ENCODE peak calls at places on chromosomes 7 and 10, in four cellular contexts. I, B, Y and R are unnamed samples.
A peak's percentile ranks its signal among the peaks of the same experiment; 100 is the strongest.

GRCh38 chr10:2933519-2933918 is 133.8 kb upstream of the PFKP start:
- DNase-seq in Y (no peak), B (no peak), I (no peak), R (no peak)

GRCh38 chr10:8810677-8811076 is 756.2 kb downstream of the GATA3 start:
- DNase-seq in Y (no peak), B (no peak), I (no peak), R (no peak)

GRCh38 chr7:98297619-98298286 is 16.3 kb downstream of the BRI3 start:
- DNase-seq in I (no peak), B (no peak), Y (peak; percentile 7), R (no peak)

GRCh38 chr7:147984265-147984664 is 606.3 kb upstream of the C7orf33 start:
- DNase-seq in B (no peak), I (no peak), Y (no peak), R (no peak)

GRCh38 chr10:117805191-117805590 is 241.6 kb downstream of the RAB11FIP2 start:
- DNase-seq in I (no peak), B (no peak), Y (no peak), R (no peak)

GRCh38 chr7:134443396-134444070 is 15.4 kb downstream of the AKR1B1 start:
- DNase-seq in B (no peak), I (no peak), Y (no peak), R (no peak)

GRCh38 chr10:16116404-16117304 is 256.3 kb upstream of the MINDY3 start:
- DNase-seq in Y (peak; percentile 28), I (peak; percentile 14), B (peak; percentile 47), R (peak; percentile 30)

GRCh38 chr7:110973566-110973965 is 117.4 kb upstream of the LRRN3 start:
- DNase-seq in I (no peak), Y (no peak), B (no peak), R (no peak)

GRCh38 chr10:127374901-127375300 is 174.2 kb upstream of the NPS start:
- DNase-seq in I (no peak), Y (no peak), B (no peak), R (no peak)

GRCh38 chr10:80464557-80465466 is 10.7 kb downstream of the TSPAN14 start:
- DNase-seq in B (no peak), Y (peak; percentile 59), I (peak; percentile 71), R (peak; percentile 47)

GRCh38 chr10:974038-974784 is 14.0 kb upstream of the GTPBP4 start:
- DNase-seq in B (no peak), Y (no peak), I (no peak), R (no peak)

GRCh38 chr7:142885311-142886230 is at the start of gene TRPV6:
- DNase-seq in Y (no peak), I (peak; percentile 71), B (peak; percentile 73), R (no peak)

GRCh38 chr7:114823290-114823689 is 98.6 kb upstream of the MDFIC start:
- DNase-seq in I (peak; percentile 14), Y (no peak), B (no peak), R (no peak)

GRCh38 chr10:17652585-17652984 is 8.6 kb downstream of the STAM start:
- DNase-seq in B (no peak), Y (no peak), I (no peak), R (no peak)

GRCh38 chr10:132036153-132036886 is 29.4 kb upstream of the JAKMIP3 start:
- DNase-seq in Y (no peak), I (peak; percentile 58), B (peak; percentile 70), R (peak; percentile 85)

GRCh38 chr7:45917064-45917463 is 4.0 kb downstream of the IGFBP3 start:
- DNase-seq in Y (no peak), B (no peak), I (no peak), R (no peak)

GRCh38 chr10:14378387-14378960 is 47.8 kb upstream of the FRMD4A start:
- DNase-seq in I (no peak), B (no peak), Y (peak; percentile 24), R (no peak)

GRCh38 chr7:44277851-44278250 is 47.5 kb downstream of the CAMK2B start:
- DNase-seq in I (no peak), B (no peak), Y (no peak), R (peak; percentile 72)

GRCh38 chr10:103897241-103897774 is 20.7 kb downstream of the STN1 start:
- DNase-seq in I (no peak), Y (no peak), B (no peak), R (no peak)

GRCh38 chr7:151518781-151519044 is 982 bp downstream of the RHEB start:
- DNase-seq in B (no peak), I (no peak), Y (no peak), R (no peak)

GRCh38 chr7:21550821-21551531 is 8.1 kb downstream of the DNAH11 start:
- DNase-seq in B (peak; percentile 52), I (peak; percentile 52), Y (no peak), R (no peak)

GRCh38 chr7:48390381-48391327 is 219.4 kb downstream of the ABCA13 start:
- DNase-seq in I (no peak), Y (no peak), B (no peak), R (no peak)

GRCh38 chr10:70786799-70787415 is 1.7 kb upstream of the TBATA start:
- DNase-seq in B (no peak), Y (no peak), I (no peak), R (no peak)

GRCh38 chr7:102426268-102427031 is 6.9 kb upstream of the ORAI2 start:
- DNase-seq in B (no peak), Y (no peak), I (no peak), R (no peak)

GRCh38 chr10:8006274-8006999 is 48.1 kb upstream of the GATA3 start:
- DNase-seq in B (no peak), Y (no peak), I (no peak), R (no peak)

GRCh38 chr7:46026741-46027140 is 105.7 kb upstream of the IGFBP3 start:
- DNase-seq in B (no peak), I (no peak), Y (no peak), R (no peak)

GRCh38 chr7:8159595-8159994 is 102.4 kb downstream of the ICA1 start:
- DNase-seq in I (no peak), B (no peak), Y (no peak), R (no peak)

GRCh38 chr7:23468721-23469149 is 1.6 kb downstream of the IGF2BP3 start:
- DNase-seq in I (no peak), Y (peak; percentile 20), B (no peak), R (peak; percentile 68)

GRCh38 chr7:50640779-50641178 is 75.6 kb upstream of the DDC start:
- DNase-seq in I (no peak), B (peak; percentile 22), Y (no peak), R (no peak)

GRCh38 chr7:50644586-50644985 is 79.4 kb upstream of the DDC start:
- DNase-seq in I (no peak), Y (no peak), B (peak; percentile 35), R (peak; percentile 22)

GRCh38 chr7:50640256-50640655 is 75.1 kb upstream of the DDC start:
- DNase-seq in Y (no peak), B (peak; percentile 20), I (no peak), R (no peak)

GRCh38 chr7:50644114-50644513 is 78.9 kb upstream of the DDC start:
- DNase-seq in Y (no peak), B (no peak), I (no peak), R (no peak)

DNA sequence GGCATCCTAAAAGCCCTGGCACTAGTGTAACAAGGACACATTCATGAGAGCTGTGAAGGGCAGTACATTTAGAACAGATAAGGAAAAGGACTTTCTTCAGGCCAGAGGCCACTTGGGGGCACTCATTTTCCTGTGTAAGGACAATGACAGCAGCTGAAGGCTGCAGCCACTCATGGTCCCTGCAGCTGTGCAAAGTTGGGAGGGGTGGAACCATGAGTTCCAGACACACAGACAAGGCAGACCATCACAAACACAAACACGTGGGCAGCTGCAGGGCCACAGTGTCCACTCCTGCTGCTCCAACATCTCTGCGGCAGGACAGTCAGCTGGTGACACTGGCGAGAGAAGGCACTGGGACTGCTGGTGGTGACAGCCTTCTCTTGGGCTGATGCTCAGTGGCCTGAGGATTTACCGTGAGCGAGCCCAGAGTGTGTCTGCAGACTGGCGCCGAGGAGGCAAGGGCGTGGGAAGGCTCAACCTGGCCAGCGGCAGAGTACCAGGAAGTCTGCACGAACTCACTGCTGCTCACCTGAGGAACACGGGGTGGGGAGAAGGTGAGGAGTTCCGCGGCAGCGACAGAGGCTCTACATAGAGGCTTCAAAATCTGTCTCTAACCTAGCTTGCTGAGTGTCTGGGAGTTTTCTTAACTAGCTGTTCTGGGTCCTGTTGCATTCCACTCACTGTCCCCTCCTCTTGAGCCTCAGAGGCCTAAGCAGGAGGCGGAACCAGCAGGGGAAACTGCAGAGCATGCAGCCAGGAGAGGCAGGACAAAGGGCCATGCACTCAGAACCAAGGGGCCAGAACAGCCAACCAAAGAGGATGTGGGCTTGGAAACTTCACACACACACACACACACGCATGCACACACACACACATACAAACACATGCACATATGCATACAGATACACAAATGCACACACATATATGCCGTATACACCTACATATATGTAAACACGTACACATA is 76.5 kb upstream of the DDC start:
- DNase-seq in B (peak; percentile 45), I (no peak), Y (no peak), R (no peak)
- TF ChIP-seq TEAD4 in B (no peak), I (no peak), Y (no peak), R (no peak)

GRCh38 chr10:5679036-5679435 is 5.6 kb upstream of the TASOR2 start:
- DNase-seq in B (no peak), Y (no peak), I (no peak), R (no peak)
- TF ChIP-seq TEAD4 in B (no peak), Y (no peak), I (no peak), R (no peak)

DNA sequence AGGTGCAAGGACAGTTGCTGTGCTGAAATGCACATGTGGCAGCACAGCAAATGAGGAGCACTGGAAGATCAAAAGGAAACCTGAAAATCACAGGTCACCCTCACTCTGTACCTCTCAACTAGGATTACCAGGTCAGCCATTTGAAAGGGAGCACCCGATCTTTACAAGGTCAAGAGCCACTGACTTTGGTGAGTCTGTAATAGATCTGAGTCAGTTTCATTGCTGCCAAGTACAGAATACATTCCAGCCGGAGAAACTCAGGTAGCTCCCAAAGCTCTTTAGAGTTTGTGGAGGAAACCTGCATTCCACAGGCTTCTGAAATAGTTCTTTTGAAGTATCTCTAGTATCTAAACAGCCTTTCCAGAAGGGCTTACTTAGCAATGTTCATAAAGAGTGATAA is 217.5 kb downstream of the SNX13 start:
- DNase-seq in B (no peak), I (no peak), Y (no peak), R (no peak)
- TF ChIP-seq TEAD4 in B (no peak), I (no peak), Y (no peak), R (no peak)

GRCh38 chr10:101310528-101311439 is 43.2 kb upstream of the BTRC start:
- DNase-seq in B (peak; percentile 74), Y (no peak), I (peak; percentile 74), R (peak; percentile 80)
- TF ChIP-seq TEAD4 in B (no peak), Y (no peak), I (no peak), R (no peak)